ENCODE peak calls at places on chromosomes 7 and 10, in eight cellular contexts. Z is NCI-H1694, D is body of pancreas, H is retina, M is Daoy, E is fibroblast of the aortic adventitia, X is KG1, W is left ventricle myocardium inferior. U is an unnamed sample.
A peak's percentile ranks its signal among the peaks of the same experiment; 100 is the strongest.

GRCh38 chr7:36192877-36193276 is 39.8 kb downstream of the EEPD1 start:
- DNase-seq in Z (no peak), D (no peak), H (no peak), M (no peak), E (no peak), X (no peak), W (no peak), U (no peak)

GRCh38 chr10:22475857-22476600 is 130.7 kb downstream of the SPAG6 start:
- DNase-seq in Z (no peak), D (no peak), H (peak; percentile 89), M (peak; percentile 15), E (no peak), X (no peak), W (no peak), U (no peak)

GRCh38 chr7:115707236-115707635 is 323.3 kb downstream of the TFEC start:
- DNase-seq in Z (peak; percentile 40), D (peak; percentile 34), H (no peak), M (peak; percentile 39), E (peak; percentile 25), X (no peak), W (no peak), U (peak; percentile 31)

GRCh38 chr7:73341877-73342276 is 13.9 kb downstream of the FKBP6 start:
- DNase-seq in Z (no peak), D (no peak), H (no peak), M (peak; percentile 78), E (peak; percentile 73), X (no peak), W (no peak), U (peak; percentile 93)

GRCh38 chr10:132704008-132704814 is 81.7 kb downstream of the NKX6-2 start:
- DNase-seq in Z (no peak), D (no peak), H (no peak), M (no peak), E (no peak), X (no peak), W (peak; percentile 9), U (no peak)

GRCh38 chr10:88923525-88923924 is 29.0 kb downstream of the ACTA2 start:
- DNase-seq in Z (no peak), D (no peak), H (no peak), M (no peak), E (peak; percentile 25), X (no peak), W (no peak), U (peak; percentile 72)

GRCh38 chr7:118949031-118949430 is 724.5 kb downstream of the ANKRD7 start:
- DNase-seq in Z (no peak), D (no peak), H (no peak), M (peak; percentile 11), E (no peak), X (no peak), W (no peak), U (no peak)

GRCh38 chr10:70459061-70459770 is 17.7 kb upstream of the NODAL start:
- DNase-seq in Z (no peak), D (no peak), H (no peak), M (no peak), E (no peak), X (no peak), W (no peak), U (no peak)

GRCh38 chr10:132858121-132859081 is 72.5 kb upstream of the NKX6-2 start:
- DNase-seq in Z (no peak), D (peak; percentile 3), H (no peak), M (no peak), E (no peak), X (no peak), W (peak; percentile 6), U (no peak)

GRCh38 chr7:50793115-50793946 is 10.6 kb upstream of the GRB10 start:
- DNase-seq in Z (no peak), D (peak; percentile 84), H (peak; percentile 66), M (peak; percentile 88), E (peak; percentile 59), X (no peak), W (peak; percentile 76), U (peak; percentile 70)

GRCh38 chr10:119120413-119120867 is 16.5 kb downstream of the DENND10 start:
- DNase-seq in Z (no peak), D (peak; percentile 49), H (no peak), M (peak; percentile 13), E (no peak), X (no peak), W (no peak), U (peak; percentile 75)

GRCh38 chr10:119383174-119383856 is 159.2 kb downstream of the RGS10 start:
- DNase-seq in Z (no peak), D (no peak), H (no peak), M (no peak), E (no peak), X (no peak), W (no peak), U (no peak)

GRCh38 chr10:117499248-117500105 is 43.1 kb upstream of the EMX2 start:
- DNase-seq in Z (no peak), D (no peak), H (no peak), M (peak; percentile 45), E (no peak), X (no peak), W (no peak), U (no peak)